ENCODE peak calls at places on chromosomes 4 and X, in eight cellular contexts. One of them, this sample, is unnamed.

GRCh38 chrX:103347682-103348397 is 8.5 kb upstream of the TCEAL9 start:
- DNase-seq in adrenal gland: no peak
- DNase-seq in endothelial cell of umbilical vein: no peak
- DNase-seq in transverse colon: no peak
- DNase-seq in stomach: no peak
- DNase-seq in CD4-positive, CD25-positive, alpha-beta regulatory T cell: no peak
- DNase-seq in mammary epithelial cell: no peak
- DNase-seq in ovary: no peak
- DNase-seq in this sample: no peak

GRCh38 chr4:64230709-64231310 is 178.4 kb downstream of the TECRL start:
- DNase-seq in adrenal gland: no peak
- DNase-seq in endothelial cell of umbilical vein: no peak
- DNase-seq in transverse colon: no peak
- DNase-seq in stomach: no peak
- DNase-seq in CD4-positive, CD25-positive, alpha-beta regulatory T cell: peak; percentile 1
- DNase-seq in mammary epithelial cell: peak; percentile 6
- DNase-seq in ovary: no peak
- DNase-seq in this sample: no peak

GRCh38 chrX:35098419-35098818 is 155.8 kb downstream of the FAM47B start:
- DNase-seq in adrenal gland: no peak
- DNase-seq in endothelial cell of umbilical vein: peak; percentile 15
- DNase-seq in transverse colon: no peak
- DNase-seq in stomach: no peak
- DNase-seq in CD4-positive, CD25-positive, alpha-beta regulatory T cell: no peak
- DNase-seq in mammary epithelial cell: no peak
- DNase-seq in ovary: no peak
- DNase-seq in this sample: no peak

GRCh38 chr4:41268024-41268423 is 11.3 kb downstream of the UCHL1 start:
- DNase-seq in adrenal gland: no peak
- DNase-seq in endothelial cell of umbilical vein: no peak
- DNase-seq in transverse colon: peak; percentile 17
- DNase-seq in stomach: no peak
- DNase-seq in CD4-positive, CD25-positive, alpha-beta regulatory T cell: no peak
- DNase-seq in mammary epithelial cell: no peak
- DNase-seq in ovary: no peak
- DNase-seq in this sample: no peak

GRCh38 chrX:42797646-42798045 is 19.7 kb upstream of the PPP1R2C start:
- DNase-seq in adrenal gland: no peak
- DNase-seq in endothelial cell of umbilical vein: no peak
- DNase-seq in transverse colon: no peak
- DNase-seq in stomach: no peak
- DNase-seq in CD4-positive, CD25-positive, alpha-beta regulatory T cell: no peak
- DNase-seq in mammary epithelial cell: no peak
- DNase-seq in ovary: no peak
- DNase-seq in this sample: no peak

GRCh38 chrX:87391742-87392141 is 125.9 kb upstream of the KLHL4 start:
- DNase-seq in adrenal gland: no peak
- DNase-seq in endothelial cell of umbilical vein: peak; percentile 90
- DNase-seq in transverse colon: no peak
- DNase-seq in stomach: no peak
- DNase-seq in CD4-positive, CD25-positive, alpha-beta regulatory T cell: no peak
- DNase-seq in mammary epithelial cell: no peak
- DNase-seq in ovary: no peak
- DNase-seq in this sample: no peak

GRCh38 chrX:80184854-80185253 is 170.3 kb downstream of the TBX22 start:
- DNase-seq in adrenal gland: no peak
- DNase-seq in endothelial cell of umbilical vein: no peak
- DNase-seq in transverse colon: no peak
- DNase-seq in stomach: no peak
- DNase-seq in CD4-positive, CD25-positive, alpha-beta regulatory T cell: no peak
- DNase-seq in mammary epithelial cell: no peak
- DNase-seq in ovary: no peak
- DNase-seq in this sample: no peak

GRCh38 chr4:20813698-20814097 is 113.4 kb downstream of the PACRGL start:
- DNase-seq in adrenal gland: no peak
- DNase-seq in endothelial cell of umbilical vein: no peak
- DNase-seq in transverse colon: no peak
- DNase-seq in stomach: no peak
- DNase-seq in CD4-positive, CD25-positive, alpha-beta regulatory T cell: no peak
- DNase-seq in mammary epithelial cell: no peak
- DNase-seq in ovary: no peak
- DNase-seq in this sample: no peak

GRCh38 chr4:158313566-158313965 is 103.3 kb downstream of the TMEM144 start:
- DNase-seq in adrenal gland: no peak
- DNase-seq in endothelial cell of umbilical vein: no peak
- DNase-seq in transverse colon: no peak
- DNase-seq in stomach: no peak
- DNase-seq in CD4-positive, CD25-positive, alpha-beta regulatory T cell: no peak
- DNase-seq in mammary epithelial cell: no peak
- DNase-seq in ovary: no peak
- DNase-seq in this sample: no peak

GRCh38 chr4:147981305-147981704 is 249.4 kb downstream of the ARHGAP10 start:
- DNase-seq in adrenal gland: no peak
- DNase-seq in endothelial cell of umbilical vein: no peak
- DNase-seq in transverse colon: no peak
- DNase-seq in stomach: no peak
- DNase-seq in CD4-positive, CD25-positive, alpha-beta regulatory T cell: no peak
- DNase-seq in mammary epithelial cell: peak; percentile 40
- DNase-seq in ovary: no peak
- DNase-seq in this sample: no peak
- H3K27ac ChIP-seq in adrenal gland: no peak overlapping the region
- H3K27ac ChIP-seq in endothelial cell of umbilical vein: no peak overlapping the region
- H3K27ac ChIP-seq in transverse colon: no peak overlapping the region
- H3K27ac ChIP-seq in stomach: no peak overlapping the region
- H3K27ac ChIP-seq in CD4-positive, CD25-positive, alpha-beta regulatory T cell: no peak overlapping the region
- H3K27ac ChIP-seq in mammary epithelial cell: no peak overlapping the region
- H3K27ac ChIP-seq in ovary: no peak overlapping the region
- H3K27ac ChIP-seq in this sample: no peak overlapping the region

GRCh38 chrX:12370444-12371089 is 232.3 kb downstream of the FRMPD4 start:
- DNase-seq in adrenal gland: peak; percentile 44
- DNase-seq in endothelial cell of umbilical vein: peak; percentile 20
- DNase-seq in transverse colon: no peak
- DNase-seq in stomach: no peak
- DNase-seq in CD4-positive, CD25-positive, alpha-beta regulatory T cell: no peak
- DNase-seq in mammary epithelial cell: no peak
- DNase-seq in ovary: no peak
- DNase-seq in this sample: no peak
- H3K27ac ChIP-seq in adrenal gland: no peak overlapping the region
- H3K27ac ChIP-seq in endothelial cell of umbilical vein: no peak overlapping the region
- H3K27ac ChIP-seq in transverse colon: no peak overlapping the region
- H3K27ac ChIP-seq in stomach: no peak overlapping the region
- H3K27ac ChIP-seq in CD4-positive, CD25-positive, alpha-beta regulatory T cell: no peak overlapping the region
- H3K27ac ChIP-seq in mammary epithelial cell: no peak overlapping the region
- H3K27ac ChIP-seq in ovary: no peak overlapping the region
- H3K27ac ChIP-seq in this sample: no peak overlapping the region

GRCh38 chrX:53280316-53280702 is 1.1 kb downstream of the IQSEC2 start:
- DNase-seq in adrenal gland: no peak
- DNase-seq in endothelial cell of umbilical vein: no peak
- DNase-seq in transverse colon: no peak
- DNase-seq in stomach: no peak
- DNase-seq in CD4-positive, CD25-positive, alpha-beta regulatory T cell: no peak
- DNase-seq in mammary epithelial cell: no peak
- DNase-seq in ovary: no peak
- DNase-seq in this sample: no peak

GRCh38 chrX:53282313-53282712 is 929 bp upstream of the IQSEC2 start:
- DNase-seq in adrenal gland: no peak
- DNase-seq in endothelial cell of umbilical vein: no peak
- DNase-seq in transverse colon: no peak
- DNase-seq in stomach: no peak
- DNase-seq in CD4-positive, CD25-positive, alpha-beta regulatory T cell: no peak
- DNase-seq in mammary epithelial cell: no peak
- DNase-seq in ovary: peak; percentile 50
- DNase-seq in this sample: no peak

GRCh38 chrX:53279296-53280237 is 1.8 kb downstream of the IQSEC2 start:
- DNase-seq in adrenal gland: no peak
- DNase-seq in endothelial cell of umbilical vein: no peak
- DNase-seq in transverse colon: peak; percentile 33
- DNase-seq in stomach: no peak
- DNase-seq in CD4-positive, CD25-positive, alpha-beta regulatory T cell: no peak
- DNase-seq in mammary epithelial cell: no peak
- DNase-seq in ovary: no peak
- DNase-seq in this sample: no peak

GRCh38 chrX:53281321-53281822 is at the start of gene IQSEC2:
- DNase-seq in adrenal gland: peak; percentile 89
- DNase-seq in endothelial cell of umbilical vein: peak; percentile 77
- DNase-seq in transverse colon: peak; percentile 89
- DNase-seq in stomach: peak; percentile 86
- DNase-seq in CD4-positive, CD25-positive, alpha-beta regulatory T cell: no peak
- DNase-seq in mammary epithelial cell: peak; percentile 71
- DNase-seq in ovary: peak; percentile 94
- DNase-seq in this sample: peak; percentile 17

GRCh38 chrX:53280703-53281320 is 572 bp downstream of the IQSEC2 start:
- DNase-seq in adrenal gland: peak; percentile 72
- DNase-seq in endothelial cell of umbilical vein: peak; percentile 32
- DNase-seq in transverse colon: peak; percentile 38
- DNase-seq in stomach: no peak
- DNase-seq in CD4-positive, CD25-positive, alpha-beta regulatory T cell: no peak
- DNase-seq in mammary epithelial cell: peak; percentile 55
- DNase-seq in ovary: peak; percentile 81
- DNase-seq in this sample: peak; percentile 13
- H3K27ac ChIP-seq in adrenal gland: peak overlapping the region; percentile 54
- H3K27ac ChIP-seq in endothelial cell of umbilical vein: peak overlapping the region; percentile 6
- H3K27ac ChIP-seq in transverse colon: peak overlapping the region; percentile 81
- H3K27ac ChIP-seq in stomach: peak overlapping the region; percentile 83
- H3K27ac ChIP-seq in CD4-positive, CD25-positive, alpha-beta regulatory T cell: no peak overlapping the region
- H3K27ac ChIP-seq in mammary epithelial cell: peak overlapping the region; percentile 46
- H3K27ac ChIP-seq in ovary: no peak overlapping the region
- H3K27ac ChIP-seq in this sample: peak overlapping the region; percentile 47

DNA sequence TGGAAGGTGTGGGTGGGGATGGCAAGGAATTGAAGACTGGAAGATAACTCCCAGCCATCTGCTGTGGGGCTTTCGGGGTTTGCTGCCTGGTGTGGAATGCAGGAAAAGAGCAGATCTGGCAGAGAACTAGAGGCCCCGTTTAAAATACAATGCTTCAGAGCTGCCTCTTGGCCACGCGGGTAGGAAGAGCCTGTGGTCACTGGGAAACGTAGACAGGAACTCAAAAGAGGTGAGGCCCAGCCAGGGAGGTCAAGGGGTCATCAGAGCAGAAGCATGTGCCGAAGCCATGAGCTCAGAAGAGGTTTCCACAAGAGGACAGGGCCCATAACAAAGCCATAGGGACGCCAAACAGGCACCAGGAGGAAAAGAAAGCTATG is 14.5 kb upstream of the STS start:
- DNase-seq in adrenal gland: peak; percentile 53
- DNase-seq in endothelial cell of umbilical vein: peak; percentile 58
- DNase-seq in transverse colon: no peak
- DNase-seq in stomach: no peak
- DNase-seq in CD4-positive, CD25-positive, alpha-beta regulatory T cell: no peak
- DNase-seq in mammary epithelial cell: no peak
- DNase-seq in ovary: no peak
- DNase-seq in this sample: no peak
- H3K27ac ChIP-seq in adrenal gland: no peak overlapping the region
- H3K27ac ChIP-seq in endothelial cell of umbilical vein: peak overlapping the region; percentile 80
- H3K27ac ChIP-seq in transverse colon: peak overlapping the region; percentile 64
- H3K27ac ChIP-seq in stomach: peak overlapping the region; percentile 74
- H3K27ac ChIP-seq in CD4-positive, CD25-positive, alpha-beta regulatory T cell: no peak overlapping the region
- H3K27ac ChIP-seq in mammary epithelial cell: no peak overlapping the region
- H3K27ac ChIP-seq in ovary: no peak overlapping the region
- H3K27ac ChIP-seq in this sample: peak overlapping the region; percentile 5

GRCh38 chr4:2545321-2546013 is 9.0 kb downstream of the FAM193A start:
- DNase-seq in adrenal gland: no peak
- DNase-seq in endothelial cell of umbilical vein: no peak
- DNase-seq in transverse colon: no peak
- DNase-seq in stomach: no peak
- DNase-seq in CD4-positive, CD25-positive, alpha-beta regulatory T cell: no peak
- DNase-seq in mammary epithelial cell: no peak
- DNase-seq in ovary: no peak
- DNase-seq in this sample: no peak

GRCh38 chr4:2551118-2551517 is 14.7 kb downstream of the FAM193A start:
- DNase-seq in adrenal gland: no peak
- DNase-seq in endothelial cell of umbilical vein: no peak
- DNase-seq in transverse colon: no peak
- DNase-seq in stomach: no peak
- DNase-seq in CD4-positive, CD25-positive, alpha-beta regulatory T cell: no peak
- DNase-seq in mammary epithelial cell: no peak
- DNase-seq in ovary: no peak
- DNase-seq in this sample: no peak

DNA sequence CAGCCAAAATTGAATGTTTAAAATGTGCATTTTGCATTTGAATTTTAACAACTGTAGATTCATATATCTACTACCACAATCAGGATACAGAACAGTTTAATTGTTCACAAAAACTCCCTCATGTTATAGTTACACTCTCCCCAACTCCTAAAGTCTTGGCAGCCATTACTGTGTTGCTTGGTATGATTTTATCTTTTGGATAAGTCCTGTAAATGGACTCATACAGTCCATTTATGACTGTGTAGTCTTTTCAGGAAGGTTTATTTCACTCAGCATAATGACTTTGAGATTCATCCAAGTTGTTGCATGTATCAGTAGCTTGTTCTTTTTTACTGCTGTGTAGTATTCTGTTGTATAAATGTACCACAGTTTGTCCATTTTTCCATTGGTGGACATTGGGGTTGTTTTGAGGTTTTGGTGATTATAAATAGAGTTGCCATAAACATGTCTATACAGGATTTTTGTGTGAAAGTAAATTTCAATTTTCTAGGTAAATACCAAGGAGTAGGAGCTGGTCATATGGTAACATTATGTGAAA is 9.9 kb downstream of the FAM193A start:
- DNase-seq in adrenal gland: no peak
- DNase-seq in endothelial cell of umbilical vein: no peak
- DNase-seq in transverse colon: no peak
- DNase-seq in stomach: no peak
- DNase-seq in CD4-positive, CD25-positive, alpha-beta regulatory T cell: no peak
- DNase-seq in mammary epithelial cell: no peak
- DNase-seq in ovary: no peak
- DNase-seq in this sample: no peak
- H3K27ac ChIP-seq in adrenal gland: no peak overlapping the region
- H3K27ac ChIP-seq in endothelial cell of umbilical vein: no peak overlapping the region
- H3K27ac ChIP-seq in transverse colon: no peak overlapping the region
- H3K27ac ChIP-seq in stomach: no peak overlapping the region
- H3K27ac ChIP-seq in CD4-positive, CD25-positive, alpha-beta regulatory T cell: no peak overlapping the region
- H3K27ac ChIP-seq in mammary epithelial cell: no peak overlapping the region
- H3K27ac ChIP-seq in ovary: no peak overlapping the region
- H3K27ac ChIP-seq in this sample: no peak overlapping the region

GRCh38 chrX:134933248-134933647 is 57.5 kb upstream of the SMIM10 start:
- DNase-seq in adrenal gland: no peak
- DNase-seq in endothelial cell of umbilical vein: no peak
- DNase-seq in transverse colon: no peak
- DNase-seq in stomach: no peak
- DNase-seq in CD4-positive, CD25-positive, alpha-beta regulatory T cell: no peak
- DNase-seq in mammary epithelial cell: no peak
- DNase-seq in ovary: no peak
- DNase-seq in this sample: no peak
- H3K27ac ChIP-seq in adrenal gland: no peak overlapping the region
- H3K27ac ChIP-seq in endothelial cell of umbilical vein: no peak overlapping the region
- H3K27ac ChIP-seq in transverse colon: no peak overlapping the region
- H3K27ac ChIP-seq in stomach: no peak overlapping the region
- H3K27ac ChIP-seq in CD4-positive, CD25-positive, alpha-beta regulatory T cell: no peak overlapping the region
- H3K27ac ChIP-seq in mammary epithelial cell: no peak overlapping the region
- H3K27ac ChIP-seq in ovary: no peak overlapping the region
- H3K27ac ChIP-seq in this sample: no peak overlapping the region